ENCODE peak calls at places on chromosomes 1 and 21, in seven cellular contexts. W, C, X, L, K, E and Z are unnamed samples.

GRCh38 chr1:246428542-246429308 is 78.4 kb downstream of the SMYD3 start:
- DNase-seq in W (no peak), C (peak), X (no peak), L (peak), K (no peak), E (no peak), Z (peak)

GRCh38 chr21:45801129-45801735 is 157.7 kb downstream of the PCBP3 start:
- DNase-seq in W (no peak), C (no peak), X (no peak), L (no peak), K (no peak), E (no peak), Z (no peak)

GRCh38 chr1:65762081-65762862 is 30.4 kb upstream of the PDE4B start:
- DNase-seq in W (no peak), C (peak), X (no peak), L (no peak), K (no peak), E (no peak), Z (peak)

GRCh38 chr1:41802532-41803501 is 115.9 kb downstream of the HIVEP3 start:
- DNase-seq in W (peak), C (no peak), X (no peak), L (no peak), K (no peak), E (no peak), Z (peak)

GRCh38 chr1:16048573-16049189 is 5.1 kb downstream of the CLCNKB start:
- DNase-seq in W (peak), C (no peak), X (no peak), L (peak), K (no peak), E (no peak), Z (no peak)

GRCh38 chr1:175933801-175934200 is 190.4 kb upstream of the TNR start:
- DNase-seq in W (no peak), C (no peak), X (no peak), L (no peak), K (no peak), E (no peak), Z (no peak)

GRCh38 chr21:17854771-17855170 is 35.6 kb upstream of the C21orf91 start:
- DNase-seq in W (no peak), C (no peak), X (no peak), L (no peak), K (no peak), E (no peak), Z (peak)

GRCh38 chr1:27044613-27045091 is 32.0 kb upstream of the TENT5B start:
- DNase-seq in W (peak), C (no peak), X (peak), L (peak), K (peak), E (peak), Z (peak)

GRCh38 chr1:100433563-100433962 is 81.3 kb downstream of the CDC14A start:
- DNase-seq in W (no peak), C (no peak), X (no peak), L (no peak), K (no peak), E (no peak), Z (no peak)

GRCh38 chr1:6233376-6233775 is 2.4 kb downstream of the ICMT start:
- DNase-seq in W (no peak), C (no peak), X (no peak), L (no peak), K (no peak), E (no peak), Z (no peak)

GRCh38 chr1:232193451-232193783 is 436.5 kb downstream of the SIPA1L2 start:
- DNase-seq in W (no peak), C (no peak), X (no peak), L (no peak), K (no peak), E (no peak), Z (no peak)

GRCh38 chr1:81617308-81618027 is 183.3 kb upstream of the ADGRL2 start:
- DNase-seq in W (no peak), C (peak), X (no peak), L (no peak), K (no peak), E (no peak), Z (peak)

GRCh38 chr21:20997308-20997632 is 939 bp upstream of the NCAM2 start:
- DNase-seq in W (peak), C (no peak), X (no peak), L (no peak), K (no peak), E (no peak), Z (no peak)

GRCh38 chr1:59008599-59009347 is 224.9 kb upstream of the JUN start:
- DNase-seq in W (no peak), C (no peak), X (no peak), L (peak), K (no peak), E (no peak), Z (no peak)

GRCh38 chr1:12169442-12170135 is 2.8 kb downstream of the TNFRSF1B start:
- DNase-seq in W (no peak), C (no peak), X (no peak), L (no peak), K (no peak), E (no peak), Z (no peak)